ENCODE peak calls at places on chromosomes 1 and 21, in seven cellular contexts. L, M, V, N, Q, F and C are unnamed samples.

GRCh38 chr21:42056468-42056867 is 14.6 kb upstream of the UMODL1 start:
- DNase-seq in L (no peak), M (no peak), V (no peak), N (peak; percentile 17), Q (no peak), F (no peak), C (no peak)

GRCh38 chr1:40648928-40649591 is 16.4 kb downstream of the RIMS3 start:
- DNase-seq in L (no peak), M (no peak), V (no peak), N (no peak), Q (no peak), F (no peak), C (no peak)

GRCh38 chr1:78408830-78409229 is 81.9 kb upstream of the PTGFR start:
- DNase-seq in L (no peak), M (no peak), V (no peak), N (peak; percentile 25), Q (no peak), F (peak; percentile 18), C (no peak)

GRCh38 chr1:168373869-168374268 is 93.2 kb downstream of the TBX19 start:
- DNase-seq in L (peak; percentile 51), M (no peak), V (no peak), N (peak; percentile 37), Q (no peak), F (peak; percentile 81), C (no peak)

GRCh38 chr1:248618878-248619277 is 16.0 kb downstream of the OR2T11 start:
- DNase-seq in L (peak; percentile 27), M (peak; percentile 51), V (peak; percentile 21), N (no peak), Q (no peak), F (no peak), C (peak; percentile 9)

GRCh38 chr1:245822997-245823396 is 668.2 kb downstream of the KIF26B start:
- DNase-seq in L (no peak), M (no peak), V (no peak), N (peak; percentile 98), Q (no peak), F (no peak), C (no peak)

GRCh38 chr1:246367046-246367445 is 140.0 kb downstream of the SMYD3 start:
- DNase-seq in L (no peak), M (no peak), V (no peak), N (no peak), Q (no peak), F (no peak), C (no peak)

GRCh38 chr1:231073311-231073710 is 33.3 kb upstream of the FAM89A start:
- DNase-seq in L (no peak), M (no peak), V (no peak), N (no peak), Q (no peak), F (no peak), C (no peak)

GRCh38 chr1:30320581-30320890 is 402.8 kb downstream of the MATN1 start:
- DNase-seq in L (no peak), M (no peak), V (no peak), N (no peak), Q (peak; percentile 23), F (no peak), C (no peak)

GRCh38 chr21:14243461-14243860 is 27.5 kb downstream of the RBM11 start:
- DNase-seq in L (no peak), M (no peak), V (no peak), N (no peak), Q (no peak), F (no peak), C (no peak)

GRCh38 chr1:55179177-55179835 is 35.9 kb downstream of the USP24 start:
- DNase-seq in L (no peak), M (no peak), V (no peak), N (peak; percentile 19), Q (no peak), F (no peak), C (no peak)

GRCh38 chr1:93638981-93639380 is 42.7 kb downstream of the BCAR3 start:
- DNase-seq in L (no peak), M (no peak), V (no peak), N (no peak), Q (no peak), F (no peak), C (no peak)

GRCh38 chr1:45640293-45640692 is 16.4 kb upstream of the CCDC17 start:
- DNase-seq in L (no peak), M (no peak), V (no peak), N (no peak), Q (no peak), F (no peak), C (no peak)

GRCh38 chr1:160619742-160620277 is 27.0 kb downstream of the SLAMF1 start:
- DNase-seq in L (no peak), M (no peak), V (no peak), N (no peak), Q (no peak), F (no peak), C (no peak)

GRCh38 chr21:42154237-42155044 is 64.5 kb upstream of the ABCG1 start:
- DNase-seq in L (no peak), M (peak; percentile 3), V (no peak), N (no peak), Q (no peak), F (no peak), C (no peak)

GRCh38 chr1:41508290-41508689 is 23.8 kb upstream of the EDN2 start:
- DNase-seq in L (no peak), M (no peak), V (no peak), N (no peak), Q (no peak), F (no peak), C (no peak)

GRCh38 chr1:216119600-216119999 is 303.6 kb downstream of the USH2A start:
- DNase-seq in L (no peak), M (no peak), V (peak; percentile 1), N (peak; percentile 30), Q (no peak), F (no peak), C (no peak)

GRCh38 chr1:7921766-7922165 is 18.9 kb downstream of the TNFRSF9 start:
- DNase-seq in L (no peak), M (no peak), V (no peak), N (peak; percentile 77), Q (no peak), F (no peak), C (no peak)

GRCh38 chr1:87684194-87684593 is 355.5 kb downstream of the LMO4 start:
- DNase-seq in L (no peak), M (no peak), V (no peak), N (peak; percentile 51), Q (no peak), F (peak; percentile 12), C (no peak)

GRCh38 chr1:94315552-94316116 is 78.2 kb upstream of the ARHGAP29 start:
- DNase-seq in L (no peak), M (no peak), V (no peak), N (no peak), Q (no peak), F (no peak), C (no peak)

GRCh38 chr1:14780271-14780670 is 181.8 kb downstream of the KAZN start:
- DNase-seq in L (no peak), M (no peak), V (no peak), N (no peak), Q (no peak), F (no peak), C (no peak)

DNA sequence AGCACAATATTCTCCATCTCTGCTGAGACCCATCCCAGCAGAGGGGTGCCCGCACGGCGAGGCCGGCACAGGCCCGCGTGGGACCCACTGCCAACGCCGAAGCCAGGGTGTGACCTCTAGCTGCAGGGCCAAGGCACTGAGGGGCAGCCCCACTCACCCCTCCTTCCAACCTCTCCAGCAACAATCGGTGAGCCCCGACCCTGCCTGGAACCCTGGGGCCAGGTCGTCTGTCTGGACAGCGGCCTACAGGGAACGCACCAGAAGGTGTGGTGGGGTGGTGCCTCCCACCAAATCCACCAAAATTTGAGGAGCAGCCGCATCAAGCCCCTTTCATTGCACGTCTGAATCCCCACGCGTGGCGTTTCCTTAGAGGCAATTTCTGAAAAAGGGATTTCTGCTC is 63.0 kb upstream of the ADARB1 start:
- DNase-seq in L (no peak), M (no peak), V (no peak), N (no peak), Q (peak; percentile 68), F (no peak), C (no peak)
- H3K9me3 ChIP-seq in L (no peaks in the 10 kb centered on the region), M (no peaks in the 10 kb centered on the region), V (no peaks in the 10 kb centered on the region), N (no peaks in the 10 kb centered on the region), Q (no peaks in the 10 kb centered on the region), F (no peaks in the 10 kb centered on the region), C (no peaks in the 10 kb centered on the region)

DNA sequence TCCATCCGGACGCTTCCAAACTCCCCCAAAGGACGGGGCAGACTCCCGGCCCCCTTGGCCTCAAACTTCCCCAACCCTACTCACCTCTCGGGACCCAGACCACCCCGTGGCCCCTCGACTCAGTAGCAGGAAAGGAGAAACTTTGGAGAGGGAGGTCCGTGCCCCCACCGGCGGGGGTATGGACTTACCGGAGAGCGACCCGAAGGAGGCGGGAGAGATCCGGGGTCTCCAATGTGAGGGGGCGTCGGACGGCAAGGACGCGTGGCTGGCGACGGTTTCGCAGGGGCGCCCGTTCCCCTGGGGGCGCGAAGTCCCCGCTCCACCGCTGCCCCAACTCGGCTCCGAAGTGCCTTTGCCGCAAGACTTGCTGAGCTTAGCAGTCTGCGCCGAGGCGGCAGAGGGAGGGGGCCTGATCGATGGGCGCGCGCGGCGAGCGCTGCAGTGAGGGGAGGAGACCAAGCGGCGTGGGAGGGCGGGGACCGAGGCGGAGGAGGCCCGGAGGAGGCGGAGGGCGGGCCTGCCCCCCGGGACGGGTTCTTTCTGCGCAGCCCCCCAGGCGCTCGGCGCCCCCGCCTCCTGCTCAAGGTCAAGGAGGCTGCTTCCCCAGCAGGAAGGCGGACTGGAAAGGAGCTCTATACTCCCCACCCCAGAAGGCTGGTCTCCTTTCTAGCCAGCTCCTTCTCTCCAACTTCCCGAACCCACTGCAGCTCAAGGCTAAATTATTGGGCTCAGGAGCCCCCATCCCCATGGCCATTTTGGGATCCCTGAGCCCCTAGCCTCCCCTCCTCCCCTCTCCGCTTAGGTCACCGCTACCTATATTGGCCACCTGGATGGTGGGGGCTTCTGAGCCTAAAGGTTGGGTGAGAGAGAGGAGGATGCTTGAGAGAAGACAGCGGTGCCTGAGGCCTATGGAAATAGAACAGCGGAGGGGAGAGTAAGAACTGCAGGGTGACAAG is at the start of gene SYT2:
- DNase-seq in L (peak; percentile 38), M (no peak), V (no peak), N (peak; percentile 31), Q (no peak), F (no peak), C (no peak)
- H3K27me3 ChIP-seq in L (peaks cover 97% of the 10 kb centered on the region), M (peaks cover 12% of the 10 kb centered on the region), V (peaks cover 59% of the 10 kb centered on the region), N (peaks cover 75% of the 10 kb centered on the region), Q (no peaks in the 10 kb centered on the region), F (peaks cover 9% of the 10 kb centered on the region), C (peaks cover 63% of the 10 kb centered on the region)

GRCh38 chr1:44103270-44104131 is 15.1 kb upstream of the KLF17 start:
- DNase-seq in L (no peak), M (peak; percentile 9), V (peak; percentile 18), N (peak; percentile 5), Q (no peak), F (no peak), C (no peak)
- TF ChIP-seq CTCF in L (no peak), M (peak; percentile 37), V (peak; percentile 64), N (no peak), Q (no peak), F (no peak), C (no peak)

DNA sequence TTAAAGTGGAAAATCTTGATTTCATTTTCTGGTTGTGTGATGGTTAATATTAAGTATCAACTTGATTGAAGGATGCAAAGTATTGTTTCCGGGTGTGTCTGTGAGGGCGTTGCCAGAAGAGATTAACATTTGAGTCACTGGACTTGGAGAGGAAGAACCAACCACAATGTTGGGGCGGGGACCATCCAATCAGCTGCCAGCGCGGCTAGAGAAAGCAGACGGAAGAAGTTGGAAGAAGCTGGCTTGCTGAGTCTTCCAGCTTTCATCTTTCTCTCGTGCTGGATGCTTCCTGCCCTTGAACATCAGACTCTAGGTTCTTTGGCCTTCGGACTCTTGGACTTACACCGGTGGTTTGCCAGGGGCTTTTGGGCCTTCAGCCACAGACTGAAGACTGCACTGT is 832.6 kb upstream of the TMPRSS15 start:
- DNase-seq in L (no peak), M (no peak), V (no peak), N (no peak), Q (no peak), F (no peak), C (no peak)
- H3K9me3 ChIP-seq in L (no peaks in the 10 kb centered on the region), M (no peaks in the 10 kb centered on the region), V (peaks cover 16% of the 10 kb centered on the region), N (no peaks in the 10 kb centered on the region), Q (no peaks in the 10 kb centered on the region), F (no peaks in the 10 kb centered on the region), C (peaks cover 4% of the 10 kb centered on the region)